ENCODE peak calls at places on chromosomes 7 and 10, in nine cellular contexts. P, F, U, D, C, G, B, E and I are unnamed samples.

GRCh38 chr10:86261933-86262665 is 104.5 kb downstream of the GRID1 start:
- DNase-seq in P (peak), F (no peak), U (no peak), D (no peak), C (peak), G (peak), B (no peak), E (peak), I (no peak)

GRCh38 chr7:120583835-120584586 is 273.9 kb downstream of the TSPAN12 start:
- DNase-seq in P (no peak), F (no peak), U (no peak), D (no peak), C (no peak), G (no peak), B (no peak), E (no peak), I (no peak)

GRCh38 chr7:94696981-94697670 is 41.2 kb upstream of the SGCE start:
- DNase-seq in P (no peak), F (no peak), U (no peak), D (no peak), C (no peak), G (no peak), B (no peak), E (peak), I (no peak)

GRCh38 chr7:128947854-128948253 is 10.1 kb downstream of the IRF5 start:
- DNase-seq in P (no peak), F (no peak), U (no peak), D (no peak), C (no peak), G (no peak), B (no peak), E (no peak), I (no peak)

GRCh38 chr7:108839091-108839490 is 269.4 kb downstream of the DNAJB9 start:
- DNase-seq in P (no peak), F (no peak), U (no peak), D (no peak), C (no peak), G (no peak), B (no peak), E (no peak), I (no peak)

GRCh38 chr10:84510121-84510520 is 181.7 kb downstream of the CCSER2 start:
- DNase-seq in P (no peak), F (no peak), U (no peak), D (no peak), C (no peak), G (no peak), B (no peak), E (no peak), I (no peak)

GRCh38 chr10:132418520-132419416 is 21.8 kb downstream of the PWWP2B start:
- DNase-seq in P (no peak), F (no peak), U (no peak), D (no peak), C (peak), G (no peak), B (no peak), E (peak), I (no peak)

GRCh38 chr10:79123547-79123963 is 54.8 kb downstream of the ZMIZ1 start:
- DNase-seq in P (no peak), F (no peak), U (no peak), D (no peak), C (no peak), G (no peak), B (no peak), E (no peak), I (no peak)

GRCh38 chr10:99536400-99537254 is 3.9 kb downstream of the NKX2-3 start:
- DNase-seq in P (no peak), F (no peak), U (no peak), D (no peak), C (no peak), G (peak), B (no peak), E (no peak), I (no peak)

GRCh38 chr10:73909716-73910115 is 1.2 kb upstream of the PLAU start:
- DNase-seq in P (no peak), F (no peak), U (no peak), D (no peak), C (no peak), G (no peak), B (no peak), E (no peak), I (no peak)

GRCh38 chr7:110130669-110131068 is 960.3 kb upstream of the LRRN3 start:
- DNase-seq in P (no peak), F (no peak), U (no peak), D (no peak), C (peak), G (no peak), B (no peak), E (peak), I (no peak)

GRCh38 chr10:130772676-130773075 is 538.8 kb downstream of the TCERG1L start:
- DNase-seq in P (no peak), F (no peak), U (no peak), D (no peak), C (peak), G (no peak), B (no peak), E (no peak), I (no peak)

GRCh38 chr10:73647211-73647874 is 6.1 kb upstream of the MYOZ1 start:
- DNase-seq in P (no peak), F (no peak), U (no peak), D (no peak), C (no peak), G (peak), B (no peak), E (no peak), I (no peak)

GRCh38 chr7:4707134-4707651 is 25.1 kb downstream of the FOXK1 start:
- DNase-seq in P (no peak), F (no peak), U (no peak), D (no peak), C (peak), G (no peak), B (no peak), E (no peak), I (no peak)

GRCh38 chr10:34405611-34406462 is 409.3 kb downstream of the PARD3 start:
- DNase-seq in P (no peak), F (no peak), U (no peak), D (no peak), C (no peak), G (no peak), B (no peak), E (peak), I (no peak)